ENCODE peak calls at places on chromosomes 5 and 9, in eight cellular contexts. B is adrenal gland, Y is suprapubic skin, I is IMR-90, L is stomach, P is right cardiac atrium, V is PC-3, Z is mammary epithelial cell. Q is an unnamed sample. For H3K4me1, the result is how much of the 10 kb centered on the place peaks cover.

GRCh38 chr9:123568691-123569342 is 212.8 kb downstream of the CRB2 start:
- DNase-seq in B (no peak), Y (no peak), I (peak), L (peak), P (no peak), V (no peak), Z (no peak), Q (no peak)

GRCh38 chr9:82116538-82116937 is 128.0 kb downstream of the SPATA31D1 start:
- DNase-seq in B (no peak), Y (no peak), I (no peak), L (no peak), P (no peak), V (no peak), Z (no peak), Q (no peak)

GRCh38 chr9:15469862-15470261 is 40.9 kb downstream of the PSIP1 start:
- DNase-seq in B (no peak), Y (no peak), I (peak), L (no peak), P (no peak), V (no peak), Z (no peak), Q (no peak)

GRCh38 chr5:176402684-176403083 is 13.7 kb downstream of the CLTB start:
- DNase-seq in B (no peak), Y (peak), I (no peak), L (no peak), P (no peak), V (no peak), Z (no peak), Q (no peak)

GRCh38 chr9:12694013-12694412 is 828 bp downstream of the TYRP1 start:
- DNase-seq in B (no peak), Y (no peak), I (no peak), L (no peak), P (no peak), V (no peak), Z (no peak), Q (peak)

GRCh38 chr9:6873862-6874261 is 116.1 kb downstream of the KDM4C start:
- DNase-seq in B (peak), Y (no peak), I (peak), L (no peak), P (no peak), V (no peak), Z (no peak), Q (no peak)

GRCh38 chr5:175748650-175749049 is 90.8 kb downstream of the HRH2 start:
- DNase-seq in B (no peak), Y (no peak), I (no peak), L (no peak), P (no peak), V (no peak), Z (no peak), Q (peak)

GRCh38 chr9:137479892-137480685 is 21.0 kb upstream of the NSMF start:
- DNase-seq in B (peak), Y (peak), I (no peak), L (no peak), P (no peak), V (no peak), Z (no peak), Q (peak)

GRCh38 chr9:122816163-122816867 is 12.1 kb downstream of the PDCL start:
- DNase-seq in B (peak), Y (no peak), I (no peak), L (no peak), P (peak), V (no peak), Z (no peak), Q (no peak)

GRCh38 chr5:146592342-146592741 is 76.4 kb upstream of the GPR151 start:
- DNase-seq in B (no peak), Y (no peak), I (no peak), L (no peak), P (no peak), V (no peak), Z (no peak), Q (no peak)

GRCh38 chr5:54703568-54704255 is 186.2 kb downstream of the SNX18 start:
- DNase-seq in B (no peak), Y (no peak), I (no peak), L (no peak), P (no peak), V (no peak), Z (no peak), Q (no peak)

GRCh38 chr5:78016831-78017529 is 240.8 kb upstream of the TBCA start:
- DNase-seq in B (no peak), Y (no peak), I (no peak), L (no peak), P (no peak), V (no peak), Z (no peak), Q (no peak)

GRCh38 chr9:93826209-93826608 is 128.9 kb downstream of the BARX1 start:
- DNase-seq in B (no peak), Y (peak), I (no peak), L (no peak), P (no peak), V (no peak), Z (no peak), Q (no peak)

GRCh38 chr9:134226221-134226930 is 62.0 kb upstream of the RNU6ATAC start:
- DNase-seq in B (peak), Y (no peak), I (peak), L (peak), P (peak), V (no peak), Z (no peak), Q (peak)

GRCh38 chr5:71658916-71659661 is 60.0 kb upstream of the CARTPT start:
- DNase-seq in B (no peak), Y (no peak), I (no peak), L (no peak), P (no peak), V (no peak), Z (no peak), Q (no peak)

GRCh38 chr5:149210229-149210628 is 61.4 kb upstream of the AFAP1L1 start:
- DNase-seq in B (no peak), Y (no peak), I (peak), L (no peak), P (no peak), V (no peak), Z (no peak), Q (no peak)

GRCh38 chr5:95959964-95960801 is 1.5 kb downstream of the ELL2 start:
- DNase-seq in B (no peak), Y (peak), I (peak), L (no peak), P (no peak), V (no peak), Z (peak), Q (no peak)

GRCh38 chr5:173234129-173234793 is 745 bp downstream of the NKX2-5 start:
- DNase-seq in B (no peak), Y (no peak), I (no peak), L (no peak), P (no peak), V (no peak), Z (no peak), Q (no peak)

GRCh38 chr5:154485092-154485491 is 7.1 kb upstream of the HAND1 start:
- DNase-seq in B (no peak), Y (no peak), I (no peak), L (no peak), P (no peak), V (no peak), Z (no peak), Q (no peak)

GRCh38 chr5:31119938-31120641 is 73.4 kb upstream of the CDH6 start:
- DNase-seq in B (no peak), Y (no peak), I (peak), L (no peak), P (no peak), V (peak), Z (no peak), Q (no peak)

GRCh38 chr9:86794356-86795046 is 152.8 kb downstream of the GAS1 start:
- DNase-seq in B (no peak), Y (no peak), I (peak), L (no peak), P (no peak), V (no peak), Z (no peak), Q (no peak)

GRCh38 chr5:108681079-108681921 is 66.4 kb upstream of the FER start:
- DNase-seq in B (peak), Y (no peak), I (peak), L (no peak), P (peak), V (peak), Z (peak), Q (no peak)

GRCh38 chr9:110640736-110641135 is 27.9 kb upstream of the MUSK start:
- DNase-seq in B (no peak), Y (no peak), I (no peak), L (no peak), P (no peak), V (peak), Z (no peak), Q (no peak)
- H3K4me1 ChIP-seq in B (under half), Y (under half), I (under half), L (under half), P (under half), V (under half), Z (under half), Q (under half)

DNA sequence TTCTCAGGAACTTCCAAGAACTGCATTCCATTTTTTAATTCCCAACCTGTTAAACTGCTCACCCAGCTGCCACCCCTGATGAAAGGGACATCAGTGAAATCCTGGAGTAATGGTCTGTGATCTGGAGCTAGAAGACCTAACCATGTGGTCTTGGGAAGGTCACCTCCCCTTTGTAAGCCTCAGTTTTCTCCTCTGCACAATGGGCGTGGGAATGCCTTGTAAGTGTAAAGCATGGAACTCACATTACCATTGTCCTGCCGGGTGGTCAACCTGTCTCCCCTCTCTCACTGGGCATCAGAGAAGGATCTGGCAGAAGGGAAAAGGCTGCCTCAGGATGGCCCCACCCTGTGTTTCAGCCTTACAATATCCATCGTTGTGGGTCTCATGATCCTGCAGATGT is 15.3 kb upstream of the CCDC180 start:
- DNase-seq in B (no peak), Y (no peak), I (no peak), L (no peak), P (no peak), V (no peak), Z (no peak), Q (no peak)
- H3K4me1 ChIP-seq in B (under half), Y (under half), I (under half), L (under half), P (under half), V (under half), Z (under half), Q (under half)

DNA sequence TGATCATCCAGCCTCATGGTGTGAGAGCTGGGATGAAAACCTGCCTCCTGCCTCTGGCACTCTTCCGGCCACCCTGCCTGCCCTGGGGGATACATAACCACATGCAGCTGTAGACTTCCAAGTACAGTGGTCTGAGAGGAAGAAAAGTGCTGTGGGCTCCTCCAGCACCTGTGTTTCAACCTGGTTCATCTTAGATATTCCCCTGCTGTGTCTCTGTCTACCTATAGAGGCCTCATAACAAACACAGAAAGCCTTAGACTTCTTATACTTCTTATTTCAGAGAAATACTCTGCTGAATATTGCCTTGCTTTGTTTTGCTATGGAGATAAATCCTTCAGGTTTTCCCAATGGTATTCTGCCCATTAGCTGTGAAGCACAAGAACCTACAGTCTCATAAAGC is 19.6 kb upstream of the TNFAIP8 start:
- DNase-seq in B (no peak), Y (no peak), I (no peak), L (no peak), P (no peak), V (no peak), Z (no peak), Q (no peak)
- H3K4me1 ChIP-seq in B (under half), Y (half or more), I (under half), L (under half), P (under half), V (under half), Z (under half), Q (under half)

GRCh38 chr9:111066427-111066826 is 28.2 kb upstream of the LPAR1 start:
- DNase-seq in B (no peak), Y (no peak), I (peak), L (no peak), P (no peak), V (no peak), Z (no peak), Q (no peak)
- H3K4me1 ChIP-seq in B (under half), Y (under half), I (under half), L (under half), P (under half), V (under half), Z (under half), Q (under half)

GRCh38 chr5:169415351-169415750 is 114.4 kb upstream of the SLIT3 start:
- DNase-seq in B (no peak), Y (no peak), I (no peak), L (no peak), P (no peak), V (no peak), Z (no peak), Q (no peak)

GRCh38 chr5:169416583-169417196 is 115.8 kb upstream of the SLIT3 start:
- DNase-seq in B (no peak), Y (peak), I (peak), L (no peak), P (peak), V (no peak), Z (peak), Q (peak)

GRCh38 chr5:169417676-169418075 is 116.7 kb upstream of the SLIT3 start:
- DNase-seq in B (no peak), Y (no peak), I (no peak), L (no peak), P (no peak), V (no peak), Z (no peak), Q (no peak)

GRCh38 chr5:169413416-169413815 is 112.5 kb upstream of the SLIT3 start:
- DNase-seq in B (no peak), Y (no peak), I (no peak), L (no peak), P (no peak), V (no peak), Z (no peak), Q (no peak)

GRCh38 chr5:169415948-169416347 is 115.0 kb upstream of the SLIT3 start:
- DNase-seq in B (no peak), Y (no peak), I (no peak), L (peak), P (no peak), V (no peak), Z (no peak), Q (no peak)
- H3K4me1 ChIP-seq in B (under half), Y (under half), I (under half), L (under half), P (under half), V (under half), Z (under half), Q (under half)

GRCh38 chr5:179803651-179804598 is 2.7 kb downstream of the MGAT4B start:
- DNase-seq in B (no peak), Y (no peak), I (peak), L (no peak), P (no peak), V (peak), Z (peak), Q (peak)
- H3K4me1 ChIP-seq in B (under half), Y (half or more), I (under half), L (half or more), P (under half), V (under half), Z (under half), Q (under half)

GRCh38 chr9:98866435-98867108 is 59.1 kb downstream of the GALNT12 start:
- DNase-seq in B (peak), Y (no peak), I (no peak), L (no peak), P (no peak), V (peak), Z (peak), Q (no peak)
- H3K4me1 ChIP-seq in B (under half), Y (under half), I (under half), L (under half), P (under half), V (under half), Z (under half), Q (under half)

GRCh38 chr9:94922098-94922607 is 195.7 kb downstream of the AOPEP start:
- DNase-seq in B (peak), Y (no peak), I (peak), L (no peak), P (peak), V (peak), Z (peak), Q (peak)
- H3K4me1 ChIP-seq in B (under half), Y (half or more), I (under half), L (under half), P (under half), V (half or more), Z (half or more), Q (under half)

GRCh38 chr5:61619777-61620518 is 287.9 kb downstream of the ZSWIM6 start:
- DNase-seq in B (no peak), Y (no peak), I (no peak), L (no peak), P (no peak), V (no peak), Z (no peak), Q (peak)
- H3K4me1 ChIP-seq in B (under half), Y (under half), I (under half), L (under half), P (under half), V (under half), Z (under half), Q (under half)

GRCh38 chr9:98962861-98963260 is 19.2 kb downstream of the COL15A1 start:
- DNase-seq in B (no peak), Y (no peak), I (peak), L (no peak), P (no peak), V (no peak), Z (no peak), Q (no peak)
- H3K4me1 ChIP-seq in B (under half), Y (under half), I (half or more), L (under half), P (under half), V (under half), Z (under half), Q (under half)